ENCODE peak calls at places on chromosomes 1 and 21, in five cellular contexts. One of them, this sample, is unnamed.

GRCh38 chr1:108851567-108851966 is 5.3 kb downstream of the AKNAD1 start:
- DNase-seq in Caco-2: no peak
- DNase-seq in T follicular helper cell: no peak
- DNase-seq in left cardiac atrium: no peak
- DNase-seq in ELR: no peak
- DNase-seq in this sample: no peak

GRCh38 chr1:177615251-177615650 is 354.6 kb downstream of the SEC16B start:
- DNase-seq in Caco-2: no peak
- DNase-seq in T follicular helper cell: no peak
- DNase-seq in left cardiac atrium: no peak
- DNase-seq in ELR: no peak
- DNase-seq in this sample: no peak

GRCh38 chr21:14557413-14557812 is 11.3 kb upstream of the SAMSN1 start:
- DNase-seq in Caco-2: no peak
- DNase-seq in T follicular helper cell: no peak
- DNase-seq in left cardiac atrium: no peak
- DNase-seq in ELR: no peak
- DNase-seq in this sample: no peak

GRCh38 chr1:164774819-164775654 is 216.1 kb downstream of the PBX1 start:
- DNase-seq in Caco-2: peak; percentile 44
- DNase-seq in T follicular helper cell: no peak
- DNase-seq in left cardiac atrium: peak; percentile 50
- DNase-seq in ELR: no peak
- DNase-seq in this sample: no peak

GRCh38 chr1:110634455-110635281 is 28.5 kb upstream of the KCNA2 start:
- DNase-seq in Caco-2: no peak
- DNase-seq in T follicular helper cell: peak; percentile 56
- DNase-seq in left cardiac atrium: peak; percentile 83
- DNase-seq in ELR: peak; percentile 48
- DNase-seq in this sample: no peak

GRCh38 chr1:201307760-201308499 is 24.6 kb downstream of the PKP1 start:
- DNase-seq in Caco-2: peak; percentile 60
- DNase-seq in T follicular helper cell: no peak
- DNase-seq in left cardiac atrium: no peak
- DNase-seq in ELR: no peak
- DNase-seq in this sample: no peak

GRCh38 chr1:227314014-227314848 is 4.1 kb downstream of the CDC42BPA start:
- DNase-seq in Caco-2: no peak
- DNase-seq in T follicular helper cell: no peak
- DNase-seq in left cardiac atrium: no peak
- DNase-seq in ELR: peak; percentile 4
- DNase-seq in this sample: no peak

GRCh38 chr1:198674009-198674408 is 35.2 kb downstream of the PTPRC start:
- DNase-seq in Caco-2: no peak
- DNase-seq in T follicular helper cell: no peak
- DNase-seq in left cardiac atrium: no peak
- DNase-seq in ELR: peak; percentile 28
- DNase-seq in this sample: no peak

GRCh38 chr1:2391034-2391384 is 345 bp downstream of the MORN1 start:
- DNase-seq in Caco-2: no peak
- DNase-seq in T follicular helper cell: no peak
- DNase-seq in left cardiac atrium: no peak
- DNase-seq in ELR: peak; percentile 48
- DNase-seq in this sample: no peak

GRCh38 chr21:30921129-30921528 is 39.7 kb upstream of the KRTAP11-1 start:
- DNase-seq in Caco-2: no peak
- DNase-seq in T follicular helper cell: no peak
- DNase-seq in left cardiac atrium: no peak
- DNase-seq in ELR: no peak
- DNase-seq in this sample: no peak

GRCh38 chr1:81305997-81306452 is 494.7 kb upstream of the ADGRL2 start:
- DNase-seq in Caco-2: peak; percentile 4
- DNase-seq in T follicular helper cell: no peak
- DNase-seq in left cardiac atrium: no peak
- DNase-seq in ELR: peak; percentile 37
- DNase-seq in this sample: no peak

GRCh38 chr1:225299624-225300023 is 128.2 kb downstream of the LBR start:
- DNase-seq in Caco-2: no peak
- DNase-seq in T follicular helper cell: no peak
- DNase-seq in left cardiac atrium: no peak
- DNase-seq in ELR: peak; percentile 61
- DNase-seq in this sample: no peak

GRCh38 chr1:186974774-186975181 is 146.0 kb downstream of the PLA2G4A start:
- DNase-seq in Caco-2: no peak
- DNase-seq in T follicular helper cell: no peak
- DNase-seq in left cardiac atrium: no peak
- DNase-seq in ELR: peak; percentile 92
- DNase-seq in this sample: no peak

GRCh38 chr1:27145934-27146354 is 9.0 kb downstream of the SLC9A1 start:
- DNase-seq in Caco-2: no peak
- DNase-seq in T follicular helper cell: no peak
- DNase-seq in left cardiac atrium: no peak
- DNase-seq in ELR: peak; percentile 92
- DNase-seq in this sample: peak; percentile 72

GRCh38 chr1:208821939-208822338 is 577.8 kb upstream of the PLXNA2 start:
- DNase-seq in Caco-2: no peak
- DNase-seq in T follicular helper cell: no peak
- DNase-seq in left cardiac atrium: no peak
- DNase-seq in ELR: no peak
- DNase-seq in this sample: no peak